ENCODE peak calls at places on chromosomes 3 and 15, in eight cellular contexts. One of them, this sample, is unnamed.

GRCh38 chr3:192929146-192929545 is 11.5 kb upstream of the MB21D2 start:
- DNase-seq in activated CD4-positive, alpha-beta T cell treated with anti-CD3 and anti-CD28 coated beads for 4 hours: no peak
- DNase-seq in activated CD4-positive, CD25-positive, alpha-beta regulatory T cell: no peak
- DNase-seq in KG1: no peak
- DNase-seq in RWPE1: no peak
- DNase-seq in H54: no peak
- DNase-seq in left lobe of liver: no peak
- DNase-seq in NAMALWA: no peak
- DNase-seq in this sample: peak; percentile 50

GRCh38 chr3:8593022-8593817 is 51.4 kb downstream of the SSUH2 start:
- DNase-seq in activated CD4-positive, alpha-beta T cell treated with anti-CD3 and anti-CD28 coated beads for 4 hours: no peak
- DNase-seq in activated CD4-positive, CD25-positive, alpha-beta regulatory T cell: no peak
- DNase-seq in KG1: no peak
- DNase-seq in RWPE1: no peak
- DNase-seq in H54: no peak
- DNase-seq in left lobe of liver: peak; percentile 21
- DNase-seq in NAMALWA: no peak
- DNase-seq in this sample: no peak

GRCh38 chr3:197539651-197540051 is 16.1 kb downstream of the BDH1 start:
- DNase-seq in activated CD4-positive, alpha-beta T cell treated with anti-CD3 and anti-CD28 coated beads for 4 hours: no peak
- DNase-seq in activated CD4-positive, CD25-positive, alpha-beta regulatory T cell: no peak
- DNase-seq in KG1: no peak
- DNase-seq in RWPE1: peak; percentile 67
- DNase-seq in H54: no peak
- DNase-seq in left lobe of liver: no peak
- DNase-seq in NAMALWA: no peak
- DNase-seq in this sample: no peak

GRCh38 chr15:91407237-91407889 is 307.3 kb downstream of the SV2B start:
- DNase-seq in activated CD4-positive, alpha-beta T cell treated with anti-CD3 and anti-CD28 coated beads for 4 hours: no peak
- DNase-seq in activated CD4-positive, CD25-positive, alpha-beta regulatory T cell: no peak
- DNase-seq in KG1: no peak
- DNase-seq in RWPE1: peak; percentile 67
- DNase-seq in H54: peak; percentile 32
- DNase-seq in left lobe of liver: no peak
- DNase-seq in NAMALWA: peak; percentile 7
- DNase-seq in this sample: peak; percentile 29

GRCh38 chr15:43776101-43776717 is 557 bp downstream of the ELL3 start:
- DNase-seq in activated CD4-positive, alpha-beta T cell treated with anti-CD3 and anti-CD28 coated beads for 4 hours: peak; percentile 25
- DNase-seq in activated CD4-positive, CD25-positive, alpha-beta regulatory T cell: no peak
- DNase-seq in KG1: no peak
- DNase-seq in RWPE1: no peak
- DNase-seq in H54: no peak
- DNase-seq in left lobe of liver: no peak
- DNase-seq in NAMALWA: peak; percentile 96
- DNase-seq in this sample: no peak

GRCh38 chr3:48398701-48399386 is 26.8 kb downstream of the FBXW12 start:
- DNase-seq in activated CD4-positive, alpha-beta T cell treated with anti-CD3 and anti-CD28 coated beads for 4 hours: no peak
- DNase-seq in activated CD4-positive, CD25-positive, alpha-beta regulatory T cell: no peak
- DNase-seq in KG1: no peak
- DNase-seq in RWPE1: no peak
- DNase-seq in H54: no peak
- DNase-seq in left lobe of liver: peak; percentile 50
- DNase-seq in NAMALWA: no peak
- DNase-seq in this sample: no peak

GRCh38 chr3:39990532-39990931 is 181.1 kb downstream of the MYRIP start:
- DNase-seq in activated CD4-positive, alpha-beta T cell treated with anti-CD3 and anti-CD28 coated beads for 4 hours: no peak
- DNase-seq in activated CD4-positive, CD25-positive, alpha-beta regulatory T cell: no peak
- DNase-seq in KG1: peak; percentile 45
- DNase-seq in RWPE1: peak; percentile 44
- DNase-seq in H54: peak; percentile 7
- DNase-seq in left lobe of liver: no peak
- DNase-seq in NAMALWA: peak; percentile 71
- DNase-seq in this sample: peak; percentile 5

GRCh38 chr3:128999104-128999503 is 2.0 kb upstream of the EFCC1 start:
- DNase-seq in activated CD4-positive, alpha-beta T cell treated with anti-CD3 and anti-CD28 coated beads for 4 hours: no peak
- DNase-seq in activated CD4-positive, CD25-positive, alpha-beta regulatory T cell: no peak
- DNase-seq in KG1: no peak
- DNase-seq in RWPE1: no peak
- DNase-seq in H54: no peak
- DNase-seq in left lobe of liver: no peak
- DNase-seq in NAMALWA: no peak
- DNase-seq in this sample: no peak

GRCh38 chr15:72365844-72366243 is 10.0 kb downstream of the HEXA start:
- DNase-seq in activated CD4-positive, alpha-beta T cell treated with anti-CD3 and anti-CD28 coated beads for 4 hours: no peak
- DNase-seq in activated CD4-positive, CD25-positive, alpha-beta regulatory T cell: no peak
- DNase-seq in KG1: peak; percentile 61
- DNase-seq in RWPE1: no peak
- DNase-seq in H54: no peak
- DNase-seq in left lobe of liver: no peak
- DNase-seq in NAMALWA: peak; percentile 14
- DNase-seq in this sample: no peak

GRCh38 chr15:101168898-101169297 is 83.0 kb downstream of the CHSY1 start:
- DNase-seq in activated CD4-positive, alpha-beta T cell treated with anti-CD3 and anti-CD28 coated beads for 4 hours: no peak
- DNase-seq in activated CD4-positive, CD25-positive, alpha-beta regulatory T cell: no peak
- DNase-seq in KG1: no peak
- DNase-seq in RWPE1: no peak
- DNase-seq in H54: no peak
- DNase-seq in left lobe of liver: no peak
- DNase-seq in NAMALWA: no peak
- DNase-seq in this sample: no peak

GRCh38 chr15:78104566-78105500 is 12.5 kb downstream of the SH2D7 start:
- DNase-seq in activated CD4-positive, alpha-beta T cell treated with anti-CD3 and anti-CD28 coated beads for 4 hours: no peak
- DNase-seq in activated CD4-positive, CD25-positive, alpha-beta regulatory T cell: no peak
- DNase-seq in KG1: no peak
- DNase-seq in RWPE1: no peak
- DNase-seq in H54: no peak
- DNase-seq in left lobe of liver: no peak
- DNase-seq in NAMALWA: no peak
- DNase-seq in this sample: no peak

GRCh38 chr3:56915969-56916586 is 114.3 kb upstream of the ARHGEF3 start:
- DNase-seq in activated CD4-positive, alpha-beta T cell treated with anti-CD3 and anti-CD28 coated beads for 4 hours: peak; percentile 64
- DNase-seq in activated CD4-positive, CD25-positive, alpha-beta regulatory T cell: peak; percentile 41
- DNase-seq in KG1: peak; percentile 78
- DNase-seq in RWPE1: no peak
- DNase-seq in H54: no peak
- DNase-seq in left lobe of liver: no peak
- DNase-seq in NAMALWA: peak; percentile 39
- DNase-seq in this sample: no peak

GRCh38 chr15:95044780-95045417 is 813.5 kb downstream of the MCTP2 start:
- DNase-seq in activated CD4-positive, alpha-beta T cell treated with anti-CD3 and anti-CD28 coated beads for 4 hours: no peak
- DNase-seq in activated CD4-positive, CD25-positive, alpha-beta regulatory T cell: no peak
- DNase-seq in KG1: no peak
- DNase-seq in RWPE1: no peak
- DNase-seq in H54: no peak
- DNase-seq in left lobe of liver: no peak
- DNase-seq in NAMALWA: no peak
- DNase-seq in this sample: no peak

GRCh38 chr3:14801668-14802067 is 17.1 kb upstream of the FGD5 start:
- DNase-seq in activated CD4-positive, alpha-beta T cell treated with anti-CD3 and anti-CD28 coated beads for 4 hours: no peak
- DNase-seq in activated CD4-positive, CD25-positive, alpha-beta regulatory T cell: no peak
- DNase-seq in KG1: no peak
- DNase-seq in RWPE1: no peak
- DNase-seq in H54: no peak
- DNase-seq in left lobe of liver: no peak
- DNase-seq in NAMALWA: no peak
- DNase-seq in this sample: no peak

GRCh38 chr3:143979041-143979440 is 7.4 kb downstream of the DIPK2A start:
- DNase-seq in activated CD4-positive, alpha-beta T cell treated with anti-CD3 and anti-CD28 coated beads for 4 hours: no peak
- DNase-seq in activated CD4-positive, CD25-positive, alpha-beta regulatory T cell: no peak
- DNase-seq in KG1: no peak
- DNase-seq in RWPE1: no peak
- DNase-seq in H54: no peak
- DNase-seq in left lobe of liver: no peak
- DNase-seq in NAMALWA: no peak
- DNase-seq in this sample: no peak

GRCh38 chr3:14602804-14603644 is 48.5 kb upstream of the CCDC174 start:
- DNase-seq in activated CD4-positive, alpha-beta T cell treated with anti-CD3 and anti-CD28 coated beads for 4 hours: no peak
- DNase-seq in activated CD4-positive, CD25-positive, alpha-beta regulatory T cell: no peak
- DNase-seq in KG1: no peak
- DNase-seq in RWPE1: no peak
- DNase-seq in H54: no peak
- DNase-seq in left lobe of liver: no peak
- DNase-seq in NAMALWA: no peak
- DNase-seq in this sample: no peak

GRCh38 chr15:75456710-75457109 is 5.2 kb upstream of the SIN3A start:
- DNase-seq in activated CD4-positive, alpha-beta T cell treated with anti-CD3 and anti-CD28 coated beads for 4 hours: no peak
- DNase-seq in activated CD4-positive, CD25-positive, alpha-beta regulatory T cell: no peak
- DNase-seq in KG1: no peak
- DNase-seq in RWPE1: no peak
- DNase-seq in H54: no peak
- DNase-seq in left lobe of liver: no peak
- DNase-seq in NAMALWA: no peak
- DNase-seq in this sample: no peak

GRCh38 chr3:169146112-169146665 is 517.3 kb downstream of the MECOM start:
- DNase-seq in activated CD4-positive, alpha-beta T cell treated with anti-CD3 and anti-CD28 coated beads for 4 hours: no peak
- DNase-seq in activated CD4-positive, CD25-positive, alpha-beta regulatory T cell: no peak
- DNase-seq in KG1: no peak
- DNase-seq in RWPE1: peak; percentile 52
- DNase-seq in H54: peak; percentile 28
- DNase-seq in left lobe of liver: peak; percentile 59
- DNase-seq in NAMALWA: no peak
- DNase-seq in this sample: peak; percentile 57

GRCh38 chr3:143331336-143331735 is 211.8 kb downstream of the CHST2 start:
- DNase-seq in activated CD4-positive, alpha-beta T cell treated with anti-CD3 and anti-CD28 coated beads for 4 hours: no peak
- DNase-seq in activated CD4-positive, CD25-positive, alpha-beta regulatory T cell: no peak
- DNase-seq in KG1: no peak
- DNase-seq in RWPE1: no peak
- DNase-seq in H54: no peak
- DNase-seq in left lobe of liver: no peak
- DNase-seq in NAMALWA: no peak
- DNase-seq in this sample: no peak

This sample was measured in H4.